ENCODE peak calls at places on chromosome 17, in nine cellular contexts. G is body of pancreas, A is cardiac muscle cell, C is mesothelial cell of epicardium, Q is GM20000, R is brain microvascular endothelial cell, D is natural killer cell, S is spleen, K is tibial nerve. B is an unnamed sample.

GRCh38 chr17:4180791-4181190 is 37.8 kb downstream of the CYB5D2 start:
- DNase-seq in G (no peak), A (no peak), C (no peak), Q (no peak), R (peak; percentile 37), D (no peak), S (no peak), K (no peak), B (no peak)

GRCh38 chr17:45139533-45139920 is 4.0 kb downstream of the ACBD4 start:
- DNase-seq in G (no peak), A (no peak), C (no peak), Q (no peak), R (no peak), D (no peak), S (peak; percentile 18), K (no peak), B (no peak)

GRCh38 chr17:4594406-4595349 is 10.3 kb downstream of the SMTNL2 start:
- DNase-seq in G (peak; percentile 35), A (no peak), C (no peak), Q (peak; percentile 69), R (no peak), D (no peak), S (no peak), K (no peak), B (peak; percentile 45)

GRCh38 chr17:27496005-27496404 is 39.8 kb downstream of the KSR1 start:
- DNase-seq in G (no peak), A (no peak), C (no peak), Q (peak; percentile 39), R (no peak), D (no peak), S (no peak), K (no peak), B (no peak)

GRCh38 chr17:76384987-76385891 is 830 bp downstream of the SPHK1 start:
- DNase-seq in G (peak; percentile 50), A (peak; percentile 66), C (no peak), Q (peak; percentile 64), R (peak; percentile 77), D (peak; percentile 68), S (peak; percentile 82), K (peak; percentile 36), B (no peak)

GRCh38 chr17:82105882-82106696 is 8.1 kb upstream of the FASN start:
- DNase-seq in G (peak; percentile 71), A (peak; percentile 58), C (no peak), Q (peak; percentile 93), R (peak; percentile 25), D (peak; percentile 42), S (peak; percentile 91), K (no peak), B (peak; percentile 49)

GRCh38 chr17:61551255-61551742 is 39.7 kb downstream of the NACA2 start:
- DNase-seq in G (no peak), A (peak; percentile 69), C (no peak), Q (peak; percentile 44), R (no peak), D (no peak), S (no peak), K (no peak), B (no peak)

GRCh38 chr17:58415371-58416055 is 1.8 kb downstream of the RNF43 start:
- DNase-seq in G (peak; percentile 76), A (no peak), C (no peak), Q (no peak), R (no peak), D (no peak), S (no peak), K (no peak), B (no peak)

GRCh38 chr17:32461498-32461852 is 17.2 kb downstream of the PSMD11 start:
- DNase-seq in G (no peak), A (no peak), C (no peak), Q (no peak), R (no peak), D (no peak), S (no peak), K (no peak), B (no peak)

GRCh38 chr17:4766199-4766598 is 5.5 kb upstream of the TM4SF5 start:
- DNase-seq in G (no peak), A (no peak), C (no peak), Q (no peak), R (no peak), D (no peak), S (no peak), K (no peak), B (no peak)

GRCh38 chr17:68514809-68515208 is 2.6 kb downstream of the PRKAR1A start:
- DNase-seq in G (no peak), A (peak; percentile 93), C (no peak), Q (no peak), R (peak; percentile 76), D (no peak), S (no peak), K (no peak), B (no peak)

GRCh38 chr17:71229036-71229435 is 891.8 kb upstream of the SOX9 start:
- DNase-seq in G (no peak), A (no peak), C (no peak), Q (no peak), R (no peak), D (no peak), S (no peak), K (no peak), B (no peak)

GRCh38 chr17:81406117-81406953 is 11.1 kb downstream of the BAHCC1 start:
- DNase-seq in G (no peak), A (no peak), C (no peak), Q (no peak), R (no peak), D (no peak), S (no peak), K (no peak), B (no peak)

GRCh38 chr17:31254654-31255053 is 42.4 kb downstream of the OMG start:
- DNase-seq in G (no peak), A (no peak), C (no peak), Q (no peak), R (no peak), D (no peak), S (no peak), K (no peak), B (no peak)

GRCh38 chr17:57605734-57606105 is 139.4 kb downstream of the CCDC182 start:
- DNase-seq in G (no peak), A (no peak), C (no peak), Q (no peak), R (no peak), D (no peak), S (no peak), K (no peak), B (no peak)

DNA sequence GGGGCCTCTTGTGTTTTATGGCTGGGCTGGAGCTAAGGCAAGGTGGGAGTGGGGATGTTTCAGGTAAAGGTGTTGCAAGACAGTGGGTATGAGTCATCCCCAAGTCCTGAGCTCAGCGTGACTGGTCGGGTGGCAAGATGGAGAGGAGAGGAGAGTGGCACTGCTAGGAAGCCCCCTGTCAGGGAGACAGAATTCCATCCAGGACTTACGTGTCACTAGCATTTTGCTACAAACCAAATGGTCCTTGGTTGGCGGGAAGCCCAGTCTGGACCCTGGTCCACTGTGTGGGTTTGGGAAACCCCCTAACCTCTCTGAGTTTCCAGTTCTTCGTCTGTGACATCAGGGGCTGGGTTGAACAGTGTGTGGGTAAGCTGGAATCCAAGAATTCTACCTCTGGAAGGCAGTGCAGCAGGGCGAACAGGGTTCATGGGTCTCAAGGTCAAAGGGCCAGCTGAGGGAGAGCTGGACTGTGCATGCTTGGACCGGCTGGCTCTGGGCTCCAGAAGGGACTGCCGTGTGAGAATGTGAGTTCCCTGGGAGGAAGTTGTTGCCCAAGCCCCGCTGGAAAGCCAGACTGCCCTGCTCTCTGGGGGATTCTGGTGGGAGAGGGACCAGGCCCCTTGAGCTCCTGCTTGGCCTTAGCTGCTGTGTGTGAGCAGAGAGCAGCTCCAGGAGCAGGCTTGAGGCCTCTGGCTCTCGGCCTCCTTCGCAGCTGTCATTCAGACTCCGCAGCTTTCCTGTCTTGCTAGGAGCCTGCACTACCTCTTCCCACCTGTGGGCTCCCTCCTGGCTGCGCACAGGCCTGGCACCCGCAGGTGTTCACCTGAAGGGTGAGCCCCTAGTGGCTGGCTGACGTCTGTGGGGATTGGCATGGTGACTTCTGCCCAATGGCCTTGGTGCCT is 84.5 kb downstream of the NT5M start:
- DNase-seq in G (peak; percentile 90), A (no peak), C (no peak), Q (no peak), R (no peak), D (no peak), S (no peak), K (no peak), B (no peak)
- TF ChIP-seq CTCF in G (peak; percentile 89), A (peak; percentile 32), C (peak; percentile 51), Q (no peak), R (peak; percentile 57), D (no peak), S (no peak), K (no peak), B (no peak)

DNA sequence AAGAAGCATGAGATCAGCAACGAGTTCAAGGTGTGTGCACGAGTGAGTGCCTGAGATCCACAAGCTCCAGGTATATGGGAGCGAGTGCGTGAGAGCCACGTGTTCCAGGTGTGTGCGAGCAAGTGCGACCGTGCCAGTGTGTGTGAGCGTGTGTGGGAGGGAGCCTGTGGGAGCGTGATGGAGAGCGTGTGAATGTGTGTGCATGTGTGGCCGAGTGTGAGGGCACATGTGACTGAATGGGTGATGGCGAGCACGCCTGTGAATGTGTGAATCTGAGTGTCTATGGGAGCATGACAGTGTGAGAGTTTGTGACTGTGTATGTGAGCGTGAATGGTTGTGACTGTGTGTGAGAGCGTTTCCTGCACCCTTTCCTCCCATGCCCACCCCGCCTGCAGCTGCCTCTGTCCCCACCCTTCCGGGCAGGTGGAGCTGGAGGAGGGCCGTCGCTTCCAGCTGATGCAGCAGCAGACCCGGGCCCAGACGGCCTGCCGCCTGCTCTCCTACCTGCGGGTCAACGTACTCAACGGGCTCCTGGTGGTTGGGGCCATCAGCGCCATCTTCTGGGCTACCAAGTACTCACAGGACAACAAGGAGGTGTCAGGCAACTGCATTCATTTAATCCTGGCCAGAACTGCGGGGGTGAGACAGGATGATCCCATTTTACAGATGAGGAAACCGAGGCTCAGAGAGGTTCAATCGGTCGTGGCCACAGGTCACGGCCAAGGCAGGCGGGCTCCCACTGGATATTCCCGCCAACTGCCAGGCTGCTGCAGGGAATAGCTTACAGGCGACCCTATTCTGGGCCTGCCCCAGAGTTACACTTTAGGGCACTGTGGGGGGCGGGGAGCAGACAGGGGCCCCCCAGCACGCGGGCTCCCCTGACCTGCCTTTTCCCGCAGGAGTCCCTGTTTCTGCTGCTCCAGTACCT is 3.7 kb downstream of the TMC8 start:
- DNase-seq in G (peak; percentile 66), A (peak; percentile 44), C (no peak), Q (peak; percentile 74), R (no peak), D (peak; percentile 70), S (peak; percentile 95), K (peak; percentile 43), B (peak; percentile 78)
- TF ChIP-seq CTCF in G (no peak), A (peak; percentile 48), C (peak; percentile 21), Q (peak; percentile 70), R (peak; percentile 68), D (peak; percentile 65), S (peak; percentile 54), K (peak; percentile 24), B (peak; percentile 75)

GRCh38 chr17:51508048-51508447 is 247.7 kb downstream of the UTP18 start:
- DNase-seq in G (no peak), A (no peak), C (no peak), Q (no peak), R (no peak), D (no peak), S (no peak), K (no peak), B (no peak)
- TF ChIP-seq CTCF in G (no peak), A (no peak), C (no peak), Q (no peak), R (no peak), D (no peak), S (no peak), K (no peak), B (no peak)

DNA sequence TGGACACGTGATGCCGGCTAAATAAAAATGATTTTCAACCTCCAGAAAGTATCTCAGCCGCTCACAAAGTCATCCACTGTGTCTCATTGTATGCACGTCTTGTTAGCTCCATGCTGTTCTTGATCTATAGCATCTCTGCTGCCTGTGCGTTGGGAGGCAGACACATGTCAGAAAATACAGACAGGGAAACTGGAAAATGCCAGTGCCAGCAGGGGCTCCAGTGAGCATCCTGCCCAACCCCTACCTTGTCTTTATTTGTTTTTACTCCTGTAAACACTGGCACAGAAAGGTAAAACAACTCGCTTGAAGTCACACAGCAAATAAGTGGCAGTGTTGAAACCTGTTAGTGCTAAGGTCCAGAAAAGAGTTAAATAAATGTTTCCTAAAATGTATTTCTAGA is 208.1 kb upstream of the ASIC2 start:
- DNase-seq in G (no peak), A (no peak), C (no peak), Q (no peak), R (no peak), D (no peak), S (no peak), K (no peak), B (no peak)
- TF ChIP-seq CTCF in G (no peak), A (no peak), C (no peak), Q (no peak), R (no peak), D (no peak), S (no peak), K (no peak), B (no peak)

B was measured in CD4-positive, alpha-beta T cell.